ENCODE peak calls at places on chromosomes 6 and 20, in four cellular contexts. H is spleen, C is HL-60, O is stomach. K is an unnamed sample.

GRCh38 chr20:23141450-23142161 is 55.5 kb upstream of the CD93 start:
- DNase-seq in H (no peak), C (no peak), O (no peak), K (no peak)

GRCh38 chr6:71294121-71294523 is 5.5 kb downstream of the OGFRL1 start:
- DNase-seq in H (no peak), C (no peak), O (no peak), K (peak)

GRCh38 chr6:140045116-140045515 is 670.7 kb upstream of the CITED2 start:
- DNase-seq in H (no peak), C (no peak), O (no peak), K (no peak)

GRCh38 chr6:105892577-105893262 is 193.4 kb upstream of the PRDM1 start:
- DNase-seq in H (no peak), C (peak), O (peak), K (no peak)

GRCh38 chr6:13795041-13795748 is 19.2 kb downstream of the MCUR1 start:
- DNase-seq in H (peak), C (peak), O (peak), K (peak)

GRCh38 chr20:50121858-50122271 is 8.9 kb upstream of the UBE2V1 start:
- DNase-seq in H (no peak), C (no peak), O (no peak), K (no peak)

GRCh38 chr20:62688855-62689460 is 19.7 kb upstream of the NTSR1 start:
- DNase-seq in H (no peak), C (no peak), O (no peak), K (no peak)

GRCh38 chr20:21702553-21703467 is 2.7 kb upstream of the PAX1 start:
- DNase-seq in H (peak), C (peak), O (no peak), K (peak)

GRCh38 chr20:8330785-8331699 is 199.0 kb downstream of the PLCB1 start:
- DNase-seq in H (no peak), C (peak), O (no peak), K (no peak)

GRCh38 chr20:45467172-45467571 is 2.4 kb upstream of the WFDC2 start:
- DNase-seq in H (no peak), C (no peak), O (no peak), K (no peak)

GRCh38 chr20:45463709-45464108 is 5.8 kb upstream of the WFDC2 start:
- DNase-seq in H (no peak), C (no peak), O (no peak), K (no peak)

GRCh38 chr20:45467861-45468260 is 1.7 kb upstream of the WFDC2 start:
- DNase-seq in H (no peak), C (no peak), O (peak), K (peak)

GRCh38 chr20:45463113-45463512 is 6.4 kb upstream of the WFDC2 start:
- DNase-seq in H (no peak), C (no peak), O (no peak), K (no peak)

GRCh38 chr20:45465492-45466266 is 3.9 kb upstream of the WFDC2 start:
- DNase-seq in H (no peak), C (peak), O (no peak), K (no peak)
- TF ChIP-seq POLR2AphosphoS5 in H (no peak), C (no peak), O (no peak), K (no peak)

DNA sequence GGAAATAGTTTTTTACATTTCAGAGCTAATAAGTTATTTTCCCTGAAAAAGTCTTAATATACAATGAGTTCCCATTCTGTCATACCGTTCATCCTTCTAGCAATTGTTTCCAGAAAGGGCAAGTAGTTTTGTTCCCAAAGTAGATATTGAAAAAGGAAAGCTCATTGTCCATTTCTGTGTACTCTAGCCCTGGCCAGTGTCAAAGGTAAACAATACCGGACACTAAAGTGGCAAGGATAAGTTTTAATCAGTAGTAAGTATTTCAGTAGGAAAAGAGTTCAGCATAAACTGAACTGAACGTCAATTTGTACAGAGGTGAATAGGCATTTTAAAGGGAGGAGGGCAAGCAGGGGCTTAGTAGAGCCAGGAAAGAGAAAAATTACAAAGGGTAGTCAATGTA is 43.5 kb upstream of the CALHM6 start:
- DNase-seq in H (no peak), C (no peak), O (no peak), K (no peak)
- TF ChIP-seq POLR2AphosphoS5 in H (no peak), C (no peak), O (no peak), K (no peak)

GRCh38 chr6:3334579-3334978 is 75.8 kb downstream of the PSMG4 start:
- DNase-seq in H (peak), C (no peak), O (peak), K (peak)
- TF ChIP-seq POLR2AphosphoS5 in H (no peak), C (no peak), O (no peak), K (no peak)

GRCh38 chr20:2867081-2867860 is 6.0 kb upstream of the PTPRA start:
- DNase-seq in H (no peak), C (no peak), O (peak), K (no peak)

GRCh38 chr20:2865101-2865500 is 8.2 kb upstream of the PTPRA start:
- DNase-seq in H (no peak), C (no peak), O (no peak), K (no peak)

GRCh38 chr20:2866236-2866635 is 7.0 kb upstream of the PTPRA start:
- DNase-seq in H (no peak), C (no peak), O (no peak), K (no peak)

GRCh38 chr20:2864626-2865025 is 8.7 kb upstream of the PTPRA start:
- DNase-seq in H (no peak), C (no peak), O (no peak), K (no peak)

GRCh38 chr20:2865630-2866029 is 7.7 kb upstream of the PTPRA start:
- DNase-seq in H (no peak), C (no peak), O (no peak), K (no peak)
- TF ChIP-seq POLR2AphosphoS5 in H (no peak), C (no peak), O (no peak), K (no peak)

GRCh38 chr20:37379967-37380828 is 34.3 kb downstream of the SRC start:
- DNase-seq in H (peak), C (no peak), O (no peak), K (no peak)
- TF ChIP-seq POLR2AphosphoS5 in H (no peak), C (no peak), O (peak), K (no peak)

DNA sequence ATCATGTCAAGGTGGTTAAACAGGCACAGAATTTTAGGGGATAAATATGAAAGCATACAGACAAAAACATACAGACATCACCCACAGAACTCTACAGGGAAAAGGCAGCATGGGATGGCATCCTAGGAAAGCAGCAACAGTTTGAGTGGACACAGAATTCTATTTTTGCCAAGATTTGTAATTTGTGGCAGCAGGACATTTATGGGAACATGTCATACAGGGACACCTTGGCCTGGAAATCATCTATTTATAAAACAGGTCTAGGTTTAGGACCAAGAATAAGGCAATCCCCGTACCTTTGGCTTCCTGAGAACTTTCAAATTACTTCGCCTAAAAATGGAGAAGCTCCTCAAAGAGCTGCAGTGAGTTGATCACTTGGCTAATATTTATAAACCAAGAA is 17.5 kb downstream of the ARHGAP18 start:
- DNase-seq in H (no peak), C (no peak), O (no peak), K (no peak)
- TF ChIP-seq POLR2AphosphoS5 in H (no peak), C (no peak), O (no peak), K (no peak)

GRCh38 chr6:21740719-21741118 is 147.2 kb downstream of the SOX4 start:
- DNase-seq in H (no peak), C (no peak), O (no peak), K (no peak)
- TF ChIP-seq POLR2AphosphoS5 in H (no peak), C (no peak), O (no peak), K (no peak)

DNA sequence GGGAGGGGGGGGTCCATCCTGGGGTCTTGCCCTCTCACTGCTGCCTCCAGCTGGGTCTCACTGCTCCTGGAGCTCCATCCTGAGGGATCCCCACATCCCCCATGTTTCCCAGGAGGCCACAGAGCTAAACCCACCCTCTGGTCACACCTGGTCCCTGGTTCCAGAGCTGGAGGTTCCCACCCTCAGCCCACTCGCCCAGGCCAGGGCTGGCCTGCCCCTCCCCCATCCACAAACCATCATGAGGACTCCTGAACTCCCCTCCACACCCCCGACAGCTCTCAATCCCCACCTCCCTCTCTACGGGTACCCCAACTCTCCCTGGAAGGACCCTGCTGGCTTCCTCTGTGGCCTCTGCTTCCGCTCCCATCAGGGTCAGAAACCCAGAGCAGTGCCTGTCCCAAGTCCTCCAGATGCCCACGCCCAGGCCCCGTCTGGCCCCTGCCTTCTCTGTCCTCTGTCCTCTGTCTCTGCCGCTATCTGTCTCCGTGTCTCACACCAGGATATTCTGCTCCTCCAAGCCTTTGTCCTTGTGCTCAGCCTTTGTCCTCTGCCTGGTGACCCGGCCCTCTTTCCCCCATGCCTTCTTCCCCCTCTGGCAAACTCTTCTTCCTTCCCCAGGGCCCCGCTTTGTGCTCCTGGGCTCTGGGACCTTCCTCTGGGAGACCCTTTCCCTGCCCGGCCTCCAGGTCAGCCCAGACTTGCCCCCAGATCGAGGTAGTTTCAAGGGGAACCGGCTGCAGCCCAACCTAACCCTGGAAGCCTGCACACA is 74.0 kb downstream of the SRC start:
- DNase-seq in H (no peak), C (no peak), O (no peak), K (no peak)
- TF ChIP-seq POLR2AphosphoS5 in H (no peak), C (no peak), O (no peak), K (no peak)

DNA sequence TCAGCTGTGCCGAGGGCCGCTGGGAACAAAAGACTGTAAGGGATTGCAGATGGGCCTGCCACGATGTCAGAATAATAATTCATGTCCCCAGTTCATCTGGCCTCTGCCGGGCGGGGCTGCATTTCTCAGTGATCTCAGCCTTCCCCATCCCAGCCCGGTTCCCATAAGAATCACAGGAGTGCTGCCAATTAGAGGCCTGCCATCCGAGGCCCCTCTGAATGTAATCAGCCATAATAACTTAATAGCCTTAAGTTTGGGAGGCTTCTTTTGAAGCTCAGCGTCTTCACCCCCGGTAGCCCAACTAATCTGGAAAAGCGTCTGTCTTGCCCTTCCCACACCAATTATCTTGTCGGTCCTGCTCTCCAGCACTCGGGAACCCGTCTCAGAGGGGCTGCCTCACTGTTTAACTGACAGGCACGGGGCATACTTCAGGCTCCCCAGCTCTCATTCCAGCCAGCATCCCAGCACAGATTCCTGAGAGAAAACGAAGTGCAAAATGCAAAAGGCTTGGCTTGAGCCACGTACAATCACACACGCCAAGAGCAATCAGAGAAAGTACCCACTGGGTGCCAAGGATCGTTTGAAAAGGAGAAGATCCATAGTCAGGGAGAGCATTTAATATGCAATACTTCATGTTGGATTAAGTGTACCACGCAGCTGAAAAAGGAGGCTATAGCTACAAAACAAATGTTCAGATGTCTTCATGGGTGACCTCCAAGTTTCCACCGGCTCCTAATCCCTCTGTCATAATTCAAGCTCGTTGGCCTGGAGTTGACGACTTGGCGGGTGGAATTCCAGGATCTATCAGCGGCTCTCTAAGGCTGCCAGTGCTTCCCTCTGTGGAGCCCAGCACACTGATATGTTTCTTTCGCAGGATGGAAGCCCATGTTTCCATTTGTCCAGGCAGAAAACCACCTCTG is 53.8 kb upstream of the STX16 start:
- DNase-seq in H (peak), C (no peak), O (no peak), K (no peak)
- TF ChIP-seq POLR2AphosphoS5 in H (no peak), C (no peak), O (peak), K (no peak)